ENCODE peak calls at places on chromosomes 1 and 21, in seven cellular contexts. One of them, this sample, is unnamed.
A peak's percentile ranks its signal among the peaks of the same experiment; 100 is the strongest.

GRCh38 chr1:71157715-71158114 is 76.9 kb upstream of the ZRANB2 start:
- DNase-seq in ELF-1: no peak
- DNase-seq in stimulated activated CD8-positive, alpha-beta memory T cell treated with anti-CD3 and anti-CD28 coated beads, Interleukin-7, amount 100 ng/mL, for 1 hour: no peak
- DNase-seq in NT2/D1: no peak
- DNase-seq in fibroblast of villous mesenchyme: no peak
- DNase-seq in hepatocyte: no peak
- DNase-seq in mucosa of gallbladder: no peak
- DNase-seq in this sample: no peak

GRCh38 chr1:40384887-40385286 is 11.4 kb downstream of the SMAP2 start:
- DNase-seq in fibroblast of villous mesenchyme: no peak
- DNase-seq in hepatocyte: no peak
- DNase-seq in NT2/D1: no peak
- DNase-seq in ELF-1: no peak
- DNase-seq in mucosa of gallbladder: no peak
- DNase-seq in stimulated activated CD8-positive, alpha-beta memory T cell treated with anti-CD3 and anti-CD28 coated beads, Interleukin-7, amount 100 ng/mL, for 1 hour: no peak
- DNase-seq in this sample: no peak

GRCh38 chr1:220299337-220299736 is 27.1 kb upstream of the RAB3GAP2 start:
- DNase-seq in stimulated activated CD8-positive, alpha-beta memory T cell treated with anti-CD3 and anti-CD28 coated beads, Interleukin-7, amount 100 ng/mL, for 1 hour: no peak
- DNase-seq in hepatocyte: no peak
- DNase-seq in fibroblast of villous mesenchyme: no peak
- DNase-seq in ELF-1: no peak
- DNase-seq in mucosa of gallbladder: no peak
- DNase-seq in NT2/D1: no peak
- DNase-seq in this sample: no peak

GRCh38 chr1:225862581-225862950 is 19.6 kb downstream of the TMEM63A start:
- DNase-seq in hepatocyte: no peak
- DNase-seq in fibroblast of villous mesenchyme: no peak
- DNase-seq in mucosa of gallbladder: no peak
- DNase-seq in stimulated activated CD8-positive, alpha-beta memory T cell treated with anti-CD3 and anti-CD28 coated beads, Interleukin-7, amount 100 ng/mL, for 1 hour: no peak
- DNase-seq in NT2/D1: no peak
- DNase-seq in ELF-1: no peak
- DNase-seq in this sample: no peak

GRCh38 chr1:26597629-26598039 is 68.1 kb downstream of the RPS6KA1 start:
- DNase-seq in NT2/D1: no peak
- DNase-seq in fibroblast of villous mesenchyme: peak; percentile 63
- DNase-seq in hepatocyte: peak; percentile 51
- DNase-seq in mucosa of gallbladder: no peak
- DNase-seq in stimulated activated CD8-positive, alpha-beta memory T cell treated with anti-CD3 and anti-CD28 coated beads, Interleukin-7, amount 100 ng/mL, for 1 hour: no peak
- DNase-seq in ELF-1: no peak
- DNase-seq in this sample: peak; percentile 53

GRCh38 chr21:42340187-42340586 is 10.6 kb downstream of the TFF2 start:
- DNase-seq in ELF-1: no peak
- DNase-seq in NT2/D1: no peak
- DNase-seq in mucosa of gallbladder: no peak
- DNase-seq in stimulated activated CD8-positive, alpha-beta memory T cell treated with anti-CD3 and anti-CD28 coated beads, Interleukin-7, amount 100 ng/mL, for 1 hour: no peak
- DNase-seq in fibroblast of villous mesenchyme: no peak
- DNase-seq in hepatocyte: no peak
- DNase-seq in this sample: no peak

GRCh38 chr1:55640708-55641473 is 425.7 kb upstream of the USP24 start:
- DNase-seq in NT2/D1: no peak
- DNase-seq in mucosa of gallbladder: peak; percentile 61
- DNase-seq in fibroblast of villous mesenchyme: peak; percentile 57
- DNase-seq in stimulated activated CD8-positive, alpha-beta memory T cell treated with anti-CD3 and anti-CD28 coated beads, Interleukin-7, amount 100 ng/mL, for 1 hour: peak; percentile 1
- DNase-seq in hepatocyte: peak; percentile 64
- DNase-seq in ELF-1: no peak
- DNase-seq in this sample: peak; percentile 6

GRCh38 chr1:235145639-235146038 is 15.4 kb downstream of the RBM34 start:
- DNase-seq in hepatocyte: no peak
- DNase-seq in mucosa of gallbladder: no peak
- DNase-seq in ELF-1: no peak
- DNase-seq in fibroblast of villous mesenchyme: no peak
- DNase-seq in stimulated activated CD8-positive, alpha-beta memory T cell treated with anti-CD3 and anti-CD28 coated beads, Interleukin-7, amount 100 ng/mL, for 1 hour: no peak
- DNase-seq in NT2/D1: no peak
- DNase-seq in this sample: no peak

GRCh38 chr21:34801519-34802132 is 132.8 kb downstream of the CLIC6 start:
- DNase-seq in NT2/D1: peak; percentile 56
- DNase-seq in stimulated activated CD8-positive, alpha-beta memory T cell treated with anti-CD3 and anti-CD28 coated beads, Interleukin-7, amount 100 ng/mL, for 1 hour: no peak
- DNase-seq in hepatocyte: peak; percentile 38
- DNase-seq in ELF-1: peak; percentile 59
- DNase-seq in mucosa of gallbladder: no peak
- DNase-seq in fibroblast of villous mesenchyme: peak; percentile 59
- DNase-seq in this sample: no peak

GRCh38 chr1:204170494-204171155 is 4.5 kb upstream of the REN start:
- DNase-seq in NT2/D1: no peak
- DNase-seq in mucosa of gallbladder: no peak
- DNase-seq in hepatocyte: no peak
- DNase-seq in fibroblast of villous mesenchyme: no peak
- DNase-seq in stimulated activated CD8-positive, alpha-beta memory T cell treated with anti-CD3 and anti-CD28 coated beads, Interleukin-7, amount 100 ng/mL, for 1 hour: no peak
- DNase-seq in ELF-1: no peak
- DNase-seq in this sample: no peak

GRCh38 chr1:25758466-25759070 is 41.4 kb upstream of the SELENON start:
- DNase-seq in mucosa of gallbladder: no peak
- DNase-seq in NT2/D1: no peak
- DNase-seq in fibroblast of villous mesenchyme: no peak
- DNase-seq in hepatocyte: no peak
- DNase-seq in stimulated activated CD8-positive, alpha-beta memory T cell treated with anti-CD3 and anti-CD28 coated beads, Interleukin-7, amount 100 ng/mL, for 1 hour: no peak
- DNase-seq in ELF-1: no peak
- DNase-seq in this sample: peak; percentile 13

GRCh38 chr1:230201445-230201844 is 134.4 kb downstream of the GALNT2 start:
- DNase-seq in fibroblast of villous mesenchyme: no peak
- DNase-seq in stimulated activated CD8-positive, alpha-beta memory T cell treated with anti-CD3 and anti-CD28 coated beads, Interleukin-7, amount 100 ng/mL, for 1 hour: no peak
- DNase-seq in NT2/D1: no peak
- DNase-seq in hepatocyte: no peak
- DNase-seq in mucosa of gallbladder: no peak
- DNase-seq in ELF-1: no peak
- DNase-seq in this sample: no peak

GRCh38 chr21:43881283-43881682 is 16.3 kb downstream of the AGPAT3 start:
- DNase-seq in NT2/D1: no peak
- DNase-seq in fibroblast of villous mesenchyme: no peak
- DNase-seq in mucosa of gallbladder: no peak
- DNase-seq in stimulated activated CD8-positive, alpha-beta memory T cell treated with anti-CD3 and anti-CD28 coated beads, Interleukin-7, amount 100 ng/mL, for 1 hour: no peak
- DNase-seq in ELF-1: no peak
- DNase-seq in hepatocyte: no peak
- DNase-seq in this sample: no peak

GRCh38 chr21:41800425-41801186 is 33.8 kb upstream of the RIPK4 start:
- DNase-seq in fibroblast of villous mesenchyme: no peak
- DNase-seq in hepatocyte: no peak
- DNase-seq in stimulated activated CD8-positive, alpha-beta memory T cell treated with anti-CD3 and anti-CD28 coated beads, Interleukin-7, amount 100 ng/mL, for 1 hour: no peak
- DNase-seq in NT2/D1: no peak
- DNase-seq in ELF-1: no peak
- DNase-seq in mucosa of gallbladder: no peak
- DNase-seq in this sample: no peak

GRCh38 chr1:12344611-12345299 is 114.9 kb downstream of the VPS13D start:
- DNase-seq in stimulated activated CD8-positive, alpha-beta memory T cell treated with anti-CD3 and anti-CD28 coated beads, Interleukin-7, amount 100 ng/mL, for 1 hour: no peak
- DNase-seq in hepatocyte: no peak
- DNase-seq in mucosa of gallbladder: peak; percentile 13
- DNase-seq in fibroblast of villous mesenchyme: no peak
- DNase-seq in NT2/D1: no peak
- DNase-seq in ELF-1: no peak
- DNase-seq in this sample: no peak

GRCh38 chr21:16837319-16837718 is 675.5 kb upstream of the CXADR start:
- DNase-seq in hepatocyte: no peak
- DNase-seq in fibroblast of villous mesenchyme: no peak
- DNase-seq in ELF-1: no peak
- DNase-seq in mucosa of gallbladder: no peak
- DNase-seq in NT2/D1: no peak
- DNase-seq in stimulated activated CD8-positive, alpha-beta memory T cell treated with anti-CD3 and anti-CD28 coated beads, Interleukin-7, amount 100 ng/mL, for 1 hour: no peak
- DNase-seq in this sample: no peak

GRCh38 chr1:206021796-206022365 is 1.8 kb downstream of the CTSE start:
- DNase-seq in fibroblast of villous mesenchyme: no peak
- DNase-seq in ELF-1: no peak
- DNase-seq in mucosa of gallbladder: no peak
- DNase-seq in NT2/D1: no peak
- DNase-seq in hepatocyte: no peak
- DNase-seq in stimulated activated CD8-positive, alpha-beta memory T cell treated with anti-CD3 and anti-CD28 coated beads, Interleukin-7, amount 100 ng/mL, for 1 hour: no peak
- DNase-seq in this sample: no peak

GRCh38 chr21:44957901-44958451 is 18.1 kb downstream of the SLX9 start:
- DNase-seq in hepatocyte: no peak
- DNase-seq in stimulated activated CD8-positive, alpha-beta memory T cell treated with anti-CD3 and anti-CD28 coated beads, Interleukin-7, amount 100 ng/mL, for 1 hour: no peak
- DNase-seq in mucosa of gallbladder: no peak
- DNase-seq in NT2/D1: no peak
- DNase-seq in ELF-1: no peak
- DNase-seq in fibroblast of villous mesenchyme: no peak
- DNase-seq in this sample: no peak

This sample was measured in HepG2.